ENCODE peak calls at places on chromosomes 3 and 15, in five cellular contexts. G, A, Z, Q and U are unnamed samples.

GRCh38 chr15:73239564-73240208 is 129.1 kb downstream of the HCN4 start:
- DNase-seq in Q (no peak), Z (no peak), A (no peak), G (no peak), U (no peak)

GRCh38 chr15:66390670-66391069 is 4.0 kb downstream of the MAP2K1 start:
- DNase-seq in Z (peak), Q (no peak), G (no peak), A (no peak), U (peak)

GRCh38 chr3:15330031-15330596 is 2.3 kb downstream of the SH3BP5 start:
- DNase-seq in Z (peak), A (no peak), Q (no peak), G (no peak), U (no peak)

GRCh38 chr3:64143399-64144130 is 81.7 kb downstream of the PRICKLE2 start:
- DNase-seq in G (no peak), Z (no peak), A (no peak), Q (no peak), U (peak)

GRCh38 chr15:71718116-71718910 is 92.0 kb upstream of the NR2E3 start:
- DNase-seq in Z (no peak), Q (no peak), G (no peak), A (no peak), U (no peak)

GRCh38 chr15:46714959-46715358 is 1002.3 kb upstream of the SEMA6D start:
- DNase-seq in G (no peak), A (no peak), Z (no peak), Q (no peak), U (no peak)

GRCh38 chr3:4986611-4987373 is 7.6 kb downstream of the BHLHE40 start:
- DNase-seq in Z (peak), Q (peak), G (no peak), A (peak), U (peak)

GRCh38 chr15:85751731-85752421 is 42.8 kb downstream of the KLHL25 start:
- DNase-seq in Z (no peak), G (peak), Q (peak), A (peak), U (no peak)

GRCh38 chr3:193240436-193240849 is 579 bp upstream of the PLAAT1 start:
- DNase-seq in G (no peak), Z (no peak), A (no peak), Q (peak), U (no peak)

GRCh38 chr3:140242818-140243276 is 307.9 kb downstream of the CLSTN2 start:
- DNase-seq in G (no peak), Q (no peak), A (no peak), Z (no peak), U (peak)

DNA sequence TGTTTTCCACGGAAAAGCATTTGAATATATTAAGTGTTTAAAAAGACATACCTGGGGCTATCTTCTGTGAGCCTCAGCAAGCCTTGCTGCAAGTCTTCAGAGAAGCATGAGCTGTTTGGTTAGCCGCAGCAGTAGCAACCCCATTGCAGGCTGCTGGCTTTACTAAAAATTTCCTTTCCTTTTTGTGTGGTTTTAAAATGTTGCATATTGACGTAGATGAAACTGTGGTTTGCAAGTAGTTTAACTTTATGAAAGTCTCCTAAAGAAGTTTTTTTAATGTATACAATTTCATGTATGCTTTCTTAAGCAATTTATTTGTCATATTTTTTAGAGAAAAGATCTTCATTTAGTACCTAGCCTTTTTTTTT is at the start of gene GPR171:
- DNase-seq in A (no peak), G (no peak), Q (no peak), Z (peak), U (peak)
- H3K27ac ChIP-seq in A (no peak), G (no peak), Q (no peak), Z (peak), U (peak)

GRCh38 chr3:153399636-153400035 is 237.6 kb downstream of the RAP2B start:
- DNase-seq in A (no peak), G (no peak), Q (no peak), Z (no peak), U (no peak)

GRCh38 chr3:153392363-153392762 is 230.3 kb downstream of the RAP2B start:
- DNase-seq in Z (no peak), Q (no peak), G (no peak), A (no peak), U (no peak)

GRCh38 chr3:153397806-153398205 is 235.8 kb downstream of the RAP2B start:
- DNase-seq in A (no peak), G (no peak), Z (no peak), Q (no peak), U (no peak)

GRCh38 chr3:153396581-153396980 is 234.6 kb downstream of the RAP2B start:
- DNase-seq in A (no peak), Q (peak), G (no peak), Z (no peak), U (no peak)

DNA sequence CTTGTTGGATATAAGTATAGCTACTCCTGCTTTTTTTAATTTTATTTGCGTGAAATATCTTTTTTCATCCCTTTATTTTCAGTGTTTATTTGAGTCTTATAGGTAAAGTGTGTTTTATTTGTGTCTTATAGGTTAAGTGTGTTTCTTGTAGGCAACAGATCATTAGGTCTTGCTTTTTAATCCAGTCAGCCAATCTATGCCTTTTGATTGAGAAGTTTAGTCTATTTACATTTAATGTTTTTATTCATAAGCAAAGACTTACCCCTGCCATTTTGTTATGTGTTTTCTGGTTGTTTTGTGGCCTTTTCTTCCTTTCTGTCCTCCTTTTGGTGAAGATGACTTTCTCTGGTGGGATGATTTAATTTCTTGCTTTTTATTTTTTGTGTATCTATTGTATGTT is 232.0 kb downstream of the RAP2B start:
- DNase-seq in G (no peak), Q (no peak), A (no peak), Z (no peak), U (no peak)
- H3K27ac ChIP-seq in G (no peak), Q (no peak), A (no peak), Z (no peak), U (no peak)

GRCh38 chr3:35780800-35781199 is 141.5 kb downstream of the ARPP21 start:
- DNase-seq in G (no peak), A (no peak), Z (no peak), Q (no peak), U (no peak)

GRCh38 chr3:35784162-35784561 is 144.8 kb downstream of the ARPP21 start:
- DNase-seq in G (no peak), A (no peak), Q (no peak), Z (no peak), U (no peak)

GRCh38 chr3:35785540-35785939 is 146.2 kb downstream of the ARPP21 start:
- DNase-seq in A (no peak), Q (no peak), G (no peak), Z (no peak), U (no peak)

GRCh38 chr3:35781558-35781957 is 142.2 kb downstream of the ARPP21 start:
- DNase-seq in Z (no peak), G (no peak), Q (no peak), A (no peak), U (no peak)

DNA sequence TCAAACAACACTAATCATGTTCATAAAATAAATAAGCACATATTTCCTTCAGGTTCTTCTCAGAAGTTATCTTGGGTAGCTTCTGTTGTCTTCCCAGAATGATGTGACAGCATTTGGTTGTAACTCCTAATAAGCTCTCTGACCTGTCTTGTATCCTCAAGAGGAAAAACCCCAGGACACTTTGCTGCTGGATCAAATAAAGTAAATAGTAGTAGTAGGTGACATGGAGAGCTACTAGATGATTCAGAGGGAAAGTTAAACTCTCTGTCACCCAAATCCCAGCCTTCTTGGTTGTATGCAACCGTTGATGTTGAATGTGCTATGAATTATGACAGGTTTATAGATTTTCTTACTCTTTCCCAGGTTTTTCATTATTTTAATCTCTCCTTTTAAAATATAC is 143.0 kb downstream of the ARPP21 start:
- DNase-seq in Q (no peak), G (no peak), Z (no peak), A (no peak), U (no peak)
- H3K27ac ChIP-seq in Q (no peak), G (no peak), Z (no peak), A (no peak), U (no peak)

DNA sequence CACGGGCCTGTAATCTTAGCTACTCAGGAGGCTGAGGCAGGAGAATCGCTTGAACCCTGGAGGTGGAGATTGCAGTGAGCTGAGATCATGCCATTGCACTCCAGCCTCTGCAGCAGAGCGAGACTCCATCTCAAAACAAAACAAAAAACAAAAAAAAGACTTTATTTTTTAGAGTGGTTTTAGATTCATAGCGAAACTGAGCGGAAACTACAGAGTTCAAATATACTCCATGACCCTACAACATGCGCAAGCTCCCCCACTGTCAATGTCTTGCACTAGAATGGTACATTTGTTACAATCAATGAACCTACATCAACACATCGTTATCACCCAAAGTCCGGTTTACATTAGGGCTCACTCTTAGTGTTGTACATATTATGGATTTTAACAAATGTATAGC is 2.2 kb upstream of the CRTAP start:
- DNase-seq in G (no peak), Q (no peak), Z (no peak), A (no peak), U (no peak)
- H3K27ac ChIP-seq in G (no peak), Q (no peak), Z (no peak), A (no peak), U (no peak)